ENCODE peak calls at places on chromosomes 5 and 9, in seven cellular contexts. U, V, B, D, W, T and F are unnamed samples.

GRCh38 chr9:81649475-81649874 is 39.9 kb downstream of the TLE1 start:
- DNase-seq in T (no peak), V (no peak), D (no peak), B (no peak), U (no peak), W (no peak), F (no peak)

GRCh38 chr5:127907907-127908306 is 175.7 kb upstream of the SLC12A2 start:
- DNase-seq in U (no peak), T (no peak), V (no peak), D (no peak), W (no peak), B (no peak), F (peak)

GRCh38 chr5:148297695-148298094 is 14.5 kb upstream of the SPINK7 start:
- DNase-seq in T (no peak), D (no peak), U (no peak), V (no peak), W (peak), B (no peak), F (no peak)

GRCh38 chr9:93132287-93132927 is 1.6 kb downstream of the NINJ1 start:
- DNase-seq in B (no peak), T (peak), D (peak), W (no peak), U (peak), V (no peak), F (no peak)

GRCh38 chr9:84397822-84398221 is 57.3 kb upstream of the SLC28A3 start:
- DNase-seq in W (peak), U (peak), V (no peak), D (peak), B (no peak), T (no peak), F (no peak)

GRCh38 chr5:57858905-57859304 is 376.3 kb upstream of the ACTBL2 start:
- DNase-seq in D (no peak), V (no peak), W (no peak), U (peak), B (no peak), T (no peak), F (no peak)

GRCh38 chr5:175829718-175830585 is 41.4 kb upstream of the CPLX2 start:
- DNase-seq in W (no peak), T (no peak), U (no peak), D (no peak), B (no peak), V (no peak), F (no peak)

GRCh38 chr9:114092336-114092735 is 6.8 kb downstream of the KIF12 start:
- DNase-seq in V (no peak), B (no peak), D (no peak), U (no peak), W (no peak), T (no peak), F (no peak)

GRCh38 chr5:148776780-148777179 is 49.6 kb upstream of the ADRB2 start:
- DNase-seq in V (no peak), D (peak), T (peak), B (no peak), W (peak), U (peak), F (no peak)

GRCh38 chr9:94668424-94668916 is 29.2 kb upstream of the FBP1 start:
- DNase-seq in W (no peak), B (no peak), V (no peak), D (no peak), U (no peak), T (no peak), F (no peak)

GRCh38 chr5:75951158-75951557 is 132.0 kb upstream of the SV2C start:
- DNase-seq in U (no peak), W (no peak), B (no peak), T (no peak), D (no peak), V (no peak), F (no peak)

GRCh38 chr5:168749391-168750100 is 170.4 kb upstream of the PANK3 start:
- DNase-seq in B (no peak), W (no peak), V (no peak), U (no peak), T (no peak), D (no peak), F (no peak)

GRCh38 chr9:136821333-136822031 is 13.7 kb downstream of the RABL6 start:
- DNase-seq in T (no peak), D (no peak), V (no peak), B (no peak), U (no peak), W (peak), F (no peak)

GRCh38 chr5:181198905-181199519 is 6.0 kb downstream of the TRIM7 start:
- DNase-seq in W (no peak), B (no peak), V (no peak), U (no peak), D (no peak), T (no peak), F (no peak)